ENCODE peak calls at places on chromosome 6, in six cellular contexts. E is GM23338, U is tibial artery, R is OCI-LY7, H is right lobe of liver, I is bronchial epithelial cell. Q is an unnamed sample.

GRCh38 chr6:33858053-33858475 is 54.3 kb upstream of the MLN start:
- DNase-seq in E (no peak), U (no peak), R (no peak), H (no peak), I (no peak), Q (no peak)

GRCh38 chr6:112245511-112246203 is 8.7 kb downstream of the LAMA4 start:
- DNase-seq in E (no peak), U (no peak), R (no peak), H (no peak), I (no peak), Q (peak; percentile 88)

GRCh38 chr6:122984393-122984792 is 11.6 kb upstream of the CLVS2 start:
- DNase-seq in E (no peak), U (no peak), R (no peak), H (no peak), I (no peak), Q (no peak)

GRCh38 chr6:169722362-169723199 is 1.7 kb downstream of the PHF10 start:
- DNase-seq in E (peak; percentile 66), U (peak; percentile 76), R (peak; percentile 59), H (peak; percentile 67), I (peak; percentile 82), Q (peak; percentile 86)

GRCh38 chr6:22364314-22364713 is 67.5 kb upstream of the PRL start:
- DNase-seq in E (no peak), U (no peak), R (no peak), H (no peak), I (peak; percentile 92), Q (no peak)

GRCh38 chr6:21188505-21189223 is 404.9 kb upstream of the SOX4 start:
- DNase-seq in E (no peak), U (no peak), R (peak; percentile 13), H (no peak), I (peak; percentile 87), Q (peak; percentile 16)

GRCh38 chr6:152462716-152463115 is 174.4 kb downstream of the SYNE1 start:
- DNase-seq in E (peak; percentile 13), U (no peak), R (no peak), H (no peak), I (no peak), Q (peak; percentile 5)

GRCh38 chr6:15879372-15880261 is 216.8 kb upstream of the DTNBP1 start:
- DNase-seq in E (no peak), U (no peak), R (peak; percentile 31), H (no peak), I (peak; percentile 39), Q (peak; percentile 65)

GRCh38 chr6:96304997-96305396 is 216.6 kb upstream of the UFL1 start:
- DNase-seq in E (no peak), U (no peak), R (no peak), H (no peak), I (peak; percentile 82), Q (no peak)

GRCh38 chr6:127716425-127716930 is 139.5 kb downstream of the C6orf58 start:
- DNase-seq in E (no peak), U (no peak), R (no peak), H (no peak), I (peak; percentile 60), Q (peak; percentile 2)

GRCh38 chr6:112338310-112338709 is 8.8 kb upstream of the RFPL4B start:
- DNase-seq in E (no peak), U (no peak), R (no peak), H (no peak), I (no peak), Q (no peak)

GRCh38 chr6:72643214-72643613 is 21.4 kb downstream of the KCNQ5 start:
- DNase-seq in E (no peak), U (no peak), R (no peak), H (no peak), I (no peak), Q (peak; percentile 14)
- TF ChIP-seq CTCF in E (no peak), U (no peak), R (no peak), H (no peak), I (no peak), Q (peak; percentile 15)

DNA sequence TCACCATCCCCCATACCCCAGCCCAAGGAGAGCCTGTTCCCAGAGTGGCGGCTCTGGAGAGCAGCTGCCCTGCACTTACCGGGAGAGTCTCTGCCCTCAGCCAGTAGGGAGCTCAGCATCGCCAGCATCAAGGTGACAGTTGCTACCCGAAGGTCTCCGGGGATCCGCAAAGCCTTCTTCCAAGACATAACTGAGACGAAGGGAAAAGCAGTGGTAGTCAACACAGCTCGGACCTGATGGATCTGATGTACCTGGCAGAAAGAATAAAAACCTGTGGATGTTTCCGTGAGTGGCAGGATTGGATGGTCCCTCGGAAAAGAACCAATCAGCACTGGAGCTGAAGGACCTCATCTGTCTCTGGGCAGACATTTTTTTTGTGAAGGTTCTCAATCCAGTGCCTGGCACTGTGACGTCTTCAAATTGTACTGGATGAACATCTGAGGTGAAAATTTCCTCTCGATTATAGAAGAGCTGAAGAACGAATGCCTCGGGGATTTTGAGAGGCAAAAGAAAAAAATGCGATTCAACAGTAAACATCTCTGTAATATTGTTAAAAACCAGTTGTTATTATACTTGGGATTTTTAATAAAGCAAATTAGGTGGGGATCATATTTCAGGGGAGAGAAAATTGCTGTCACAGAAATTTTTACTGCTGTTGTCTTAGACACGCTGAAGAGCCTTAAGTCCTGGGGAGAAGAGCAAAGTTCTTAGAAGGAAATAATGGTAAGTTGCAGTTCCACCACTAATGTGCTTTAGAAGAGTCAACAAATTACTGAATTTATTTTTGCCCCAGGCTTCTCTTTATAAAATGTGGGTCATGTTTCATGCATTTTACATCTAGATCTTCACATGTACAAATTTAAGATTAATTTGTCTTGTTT is at the start of gene HLA-DQB1:
- DNase-seq in E (peak; percentile 80), U (no peak), R (peak; percentile 85), H (no peak), I (peak; percentile 79), Q (no peak)
- H3K4me3 ChIP-seq in E (peak within 1 kb of the TSS; percentile 48), U (no peak within 1 kb of the TSS), R (peak within 1 kb of the TSS; percentile 72), H (no peak within 1 kb of the TSS), I (peak within 1 kb of the TSS; percentile 26), Q (no peak within 1 kb of the TSS)

GRCh38 chr6:121216928-121217327 is 117.4 kb downstream of the TBC1D32 start:
- DNase-seq in E (no peak), U (no peak), R (no peak), H (no peak), I (peak; percentile 2), Q (peak; percentile 29)

GRCh38 chr6:121223212-121223611 is 111.1 kb downstream of the TBC1D32 start:
- DNase-seq in E (no peak), U (no peak), R (no peak), H (no peak), I (peak; percentile 6), Q (no peak)

GRCh38 chr6:121223930-121224329 is 110.3 kb downstream of the TBC1D32 start:
- DNase-seq in E (no peak), U (no peak), R (no peak), H (no peak), I (no peak), Q (no peak)

GRCh38 chr6:121222656-121223055 is 111.6 kb downstream of the TBC1D32 start:
- DNase-seq in E (peak; percentile 10), U (no peak), R (peak; percentile 7), H (no peak), I (peak; percentile 77), Q (peak; percentile 49)
- TF ChIP-seq CTCF in E (peak; percentile 46), U (no peak), R (peak; percentile 29), H (no peak), I (no peak), Q (no peak)

GRCh38 chr6:4371207-4371921 is 236.0 kb upstream of the ECI2 start:
- DNase-seq in E (no peak), U (no peak), R (no peak), H (no peak), I (no peak), Q (peak; percentile 59)

GRCh38 chr6:4370066-4370465 is 234.7 kb upstream of the ECI2 start:
- DNase-seq in E (no peak), U (no peak), R (no peak), H (no peak), I (peak; percentile 92), Q (peak; percentile 94)

GRCh38 chr6:4367643-4368042 is 232.3 kb upstream of the ECI2 start:
- DNase-seq in E (no peak), U (no peak), R (no peak), H (no peak), I (no peak), Q (no peak)

GRCh38 chr6:4368649-4369048 is 233.3 kb upstream of the ECI2 start:
- DNase-seq in E (no peak), U (no peak), R (no peak), H (no peak), I (no peak), Q (no peak)

DNA sequence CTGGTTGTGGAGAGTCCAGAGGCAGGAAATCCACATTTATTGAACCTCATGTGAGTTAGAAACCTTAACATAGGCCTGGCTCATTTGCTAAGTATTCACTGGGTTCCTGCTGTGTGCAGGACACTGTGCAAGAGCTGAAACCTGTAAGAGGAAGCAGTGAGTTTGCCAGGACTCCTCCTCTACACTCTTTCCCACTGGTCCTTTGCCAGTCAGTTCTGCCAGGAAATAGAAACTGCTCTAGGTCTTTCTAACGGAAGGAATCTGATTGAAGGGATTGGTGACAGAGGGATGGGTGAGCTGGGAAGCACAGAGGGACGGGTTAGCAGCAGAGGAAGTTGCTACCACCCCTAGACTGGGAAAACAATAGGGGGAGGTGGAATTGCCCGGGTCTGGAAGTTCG is 234.2 kb upstream of the ECI2 start:
- DNase-seq in E (no peak), U (no peak), R (no peak), H (no peak), I (no peak), Q (peak; percentile 83)
- H3K4me3 ChIP-seq in E (no peak overlapping the region), U (no peak overlapping the region), R (no peak overlapping the region), H (no peak overlapping the region), I (no peak overlapping the region), Q (no peak overlapping the region)

GRCh38 chr6:104955927-104956662 is 812 bp upstream of the LIN28B start:
- DNase-seq in E (peak; percentile 94), U (no peak), R (no peak), H (no peak), I (no peak), Q (no peak)
- TF ChIP-seq CTCF in E (no peak), U (no peak), R (no peak), H (no peak), I (no peak), Q (no peak)